ENCODE peak calls at places on chromosomes 4 and X, in five cellular contexts. O, N, V, X and Z are unnamed samples.

GRCh38 chr4:112766422-112766821 is 129.5 kb downstream of the LARP7 start:
- DNase-seq in O (peak), N (peak), V (no peak), X (no peak), Z (no peak)

GRCh38 chr4:2393353-2394270 is 24.8 kb downstream of the ZFYVE28 start:
- DNase-seq in O (no peak), N (no peak), V (no peak), X (no peak), Z (no peak)

GRCh38 chrX:3763111-3763510 is 49.7 kb upstream of the PRKX start:
- DNase-seq in O (no peak), N (no peak), V (no peak), X (no peak), Z (no peak)

GRCh38 chr4:2832309-2832980 is 11.2 kb upstream of the ADD1 start:
- DNase-seq in O (no peak), N (no peak), V (no peak), X (no peak), Z (no peak)

GRCh38 chrX:103343105-103343504 is 13.1 kb downstream of the TCEAL7 start:
- DNase-seq in O (no peak), N (peak), V (no peak), X (no peak), Z (no peak)

GRCh38 chrX:149720021-149720689 is 8.3 kb downstream of the MAGEA11 start:
- DNase-seq in O (no peak), N (no peak), V (no peak), X (no peak), Z (no peak)

GRCh38 chr4:54226399-54227260 is 2.5 kb upstream of the PDGFRA start:
- DNase-seq in O (no peak), N (peak), V (no peak), X (no peak), Z (no peak)

GRCh38 chrX:40539214-40540142 is 41.3 kb upstream of the ATP6AP2 start:
- DNase-seq in O (peak), N (peak), V (peak), X (peak), Z (no peak)

GRCh38 chr4:101205878-101206277 is 141.4 kb downstream of the PPP3CA start:
- DNase-seq in O (no peak), N (no peak), V (peak), X (peak), Z (no peak)

GRCh38 chrX:154046262-154046771 is 26.6 kb upstream of the IRAK1 start:
- DNase-seq in O (no peak), N (peak), V (no peak), X (no peak), Z (peak)

GRCh38 chrX:123860983-123861382 is 1.1 kb downstream of the XIAP start:
- DNase-seq in O (no peak), N (no peak), V (no peak), X (no peak), Z (no peak)

GRCh38 chr4:16329132-16329796 is 103.0 kb upstream of the TAPT1 start:
- DNase-seq in O (no peak), N (no peak), V (no peak), X (no peak), Z (no peak)

GRCh38 chrX:74923942-74924448 is 1.3 kb downstream of the NEXMIF start:
- DNase-seq in O (no peak), N (no peak), V (no peak), X (no peak), Z (peak)

GRCh38 chr4:23881674-23882337 is 8.0 kb downstream of the PPARGC1A start:
- DNase-seq in O (no peak), N (no peak), V (no peak), X (no peak), Z (no peak)

GRCh38 chrX:97189668-97190067 is 306.0 kb downstream of the RPA4 start:
- DNase-seq in O (no peak), N (no peak), V (no peak), X (no peak), Z (no peak)

GRCh38 chr4:44016582-44017421 is 431.8 kb downstream of the KCTD8 start:
- DNase-seq in O (no peak), N (no peak), V (no peak), X (no peak), Z (no peak)

GRCh38 chr4:2962614-2963184 is 507 bp downstream of the NOP14 start:
- DNase-seq in O (peak), N (peak), V (no peak), X (no peak), Z (no peak)

GRCh38 chr4:168408620-168409019 is 71.7 kb downstream of the DDX60L start:
- DNase-seq in O (no peak), N (peak), V (no peak), X (no peak), Z (peak)

GRCh38 chr4:136731025-136731424 is 801.3 kb downstream of the PCDH18 start:
- DNase-seq in O (no peak), N (no peak), V (no peak), X (no peak), Z (no peak)

GRCh38 chr4:182246401-182247205 is 3.4 kb downstream of the TENM3 start:
- DNase-seq in O (no peak), N (no peak), V (no peak), X (no peak), Z (no peak)

GRCh38 chrX:1281511-1281910 is 12.9 kb downstream of the CSF2RA start:
- DNase-seq in O (no peak), N (no peak), V (no peak), X (no peak), Z (no peak)

GRCh38 chr4:186657766-186658165 is 65.9 kb downstream of the FAT1 start:
- DNase-seq in O (no peak), N (no peak), V (no peak), X (no peak), Z (no peak)

GRCh38 chrX:102697506-102697905 is 14.7 kb upstream of the GPRASP2 start:
- DNase-seq in O (no peak), N (no peak), V (no peak), X (no peak), Z (no peak)

GRCh38 chr4:128916832-128917231 is 107.3 kb downstream of the JADE1 start:
- DNase-seq in O (no peak), N (peak), V (no peak), X (no peak), Z (no peak)

GRCh38 chr4:169027663-169028062 is 17.6 kb upstream of the CBR4 start:
- DNase-seq in O (no peak), N (no peak), V (no peak), X (no peak), Z (no peak)

GRCh38 chrX:103585421-103586313 is at the start of gene TCEAL4:
- DNase-seq in O (no peak), N (peak), V (no peak), X (peak), Z (no peak)

GRCh38 chr4:109432676-109433075 is 939 bp upstream of the SEC24B start:
- DNase-seq in O (no peak), N (no peak), V (no peak), X (no peak), Z (no peak)

GRCh38 chrX:46819136-46819535 is 17.7 kb upstream of the RP2 start:
- DNase-seq in O (no peak), N (no peak), V (no peak), X (no peak), Z (peak)